ENCODE peak calls at places on chromosomes 11 and 22, in four cellular contexts. Y, E, C and Q are unnamed samples.
A peak's percentile ranks its signal among the peaks of the same experiment; 100 is the strongest.

GRCh38 chr11:35166369-35167360 is 27.7 kb downstream of the CD44 start:
- DNase-seq in Y (no peak), E (no peak), C (peak; percentile 80), Q (peak; percentile 24)

GRCh38 chr11:77436969-77437368 is 36.9 kb downstream of the PAK1 start:
- DNase-seq in Y (no peak), E (no peak), C (no peak), Q (no peak)

GRCh38 chr11:27838674-27839073 is 138.4 kb upstream of the BDNF start:
- DNase-seq in Y (no peak), E (no peak), C (no peak), Q (no peak)

GRCh38 chr22:46007848-46008261 is 30.9 kb upstream of the WNT7B start:
- DNase-seq in Y (no peak), E (no peak), C (peak; percentile 96), Q (peak; percentile 84)

GRCh38 chr22:43398246-43398645 is 13.6 kb upstream of the MPPED1 start:
- DNase-seq in Y (no peak), E (no peak), C (no peak), Q (no peak)

GRCh38 chr11:124837491-124837856 is 27.8 kb upstream of the ROBO3 start:
- DNase-seq in Y (peak; percentile 19), E (no peak), C (no peak), Q (no peak)

GRCh38 chr22:40377931-40378330 is 7.5 kb downstream of the SGSM3 start:
- DNase-seq in Y (no peak), E (no peak), C (no peak), Q (no peak)

GRCh38 chr22:49966041-49966715 is 5.6 kb downstream of the PIM3 start:
- DNase-seq in Y (no peak), E (peak; percentile 43), C (peak; percentile 67), Q (peak; percentile 61)

GRCh38 chr11:32435511-32435946 is at the start of gene WT1:
- DNase-seq in Y (no peak), E (no peak), C (no peak), Q (no peak)

GRCh38 chr11:111088872-111089271 is 156.7 kb upstream of the POU2AF2 start:
- DNase-seq in Y (no peak), E (no peak), C (no peak), Q (no peak)

GRCh38 chr22:33361581-33361980 is 303.4 kb upstream of the SYN3 start:
- DNase-seq in Y (no peak), E (no peak), C (no peak), Q (no peak)

GRCh38 chr22:22380098-22381030 is 128.2 kb downstream of the ZNF280B start:
- DNase-seq in Y (no peak), E (no peak), C (no peak), Q (no peak)

GRCh38 chr22:36012332-36012731 is 16.3 kb downstream of the RBFOX2 start:
- DNase-seq in Y (no peak), E (no peak), C (no peak), Q (no peak)

GRCh38 chr11:85569525-85569924 is 57.6 kb downstream of the DLG2 start:
- DNase-seq in Y (no peak), E (no peak), C (no peak), Q (no peak)

GRCh38 chr11:16859651-16860050 is 121.2 kb downstream of the C11orf58 start:
- DNase-seq in Y (no peak), E (no peak), C (no peak), Q (no peak)

GRCh38 chr11:110777765-110778164 is 65.5 kb upstream of the ARHGAP20 start:
- DNase-seq in Y (peak; percentile 33), E (no peak), C (no peak), Q (no peak)

GRCh38 chr11:132357811-132358572 is 987.6 kb downstream of the NTM start:
- DNase-seq in Y (no peak), E (no peak), C (no peak), Q (no peak)

GRCh38 chr11:17610402-17610894 is 63.4 kb downstream of the OTOG start:
- DNase-seq in Y (no peak), E (peak; percentile 24), C (no peak), Q (no peak)

GRCh38 chr22:20953668-20954500 is 13.2 kb upstream of the AIFM3 start:
- DNase-seq in Y (peak; percentile 24), E (no peak), C (peak; percentile 66), Q (peak; percentile 14)

GRCh38 chr22:17230239-17230638 is 11.0 kb upstream of the ADA2 start:
- DNase-seq in Y (no peak), E (no peak), C (no peak), Q (no peak)

GRCh38 chr11:20238712-20239111 is 78.4 kb upstream of the DBX1 start:
- DNase-seq in Y (no peak), E (peak; percentile 34), C (no peak), Q (no peak)

GRCh38 chr22:38124236-38124974 is 13.9 kb upstream of the BAIAP2L2 start:
- DNase-seq in Y (no peak), E (no peak), C (no peak), Q (no peak)

GRCh38 chr11:94877446-94878200 is 95.7 kb downstream of the CWC15 start:
- DNase-seq in Y (peak; percentile 45), E (no peak), C (no peak), Q (no peak)

GRCh38 chr11:67639438-67639859 is at the start of gene TBX10:
- DNase-seq in Y (no peak), E (no peak), C (peak; percentile 43), Q (no peak)

GRCh38 chr11:105236631-105237030 is 97.1 kb upstream of the CARD18 start:
- DNase-seq in Y (no peak), E (no peak), C (no peak), Q (no peak)

GRCh38 chr11:5364214-5364613 is 12.9 kb downstream of the OR51B6 start:
- DNase-seq in Y (no peak), E (no peak), C (no peak), Q (no peak)

GRCh38 chr22:35480143-35480542 is 60.5 kb upstream of the RASD2 start:
- DNase-seq in Y (peak; percentile 74), E (no peak), C (peak; percentile 96), Q (peak; percentile 70)

GRCh38 chr11:61803889-61804647 is 11.4 kb downstream of the FEN1 start:
- DNase-seq in Y (peak; percentile 66), E (no peak), C (no peak), Q (no peak)

GRCh38 chr11:60847281-60847680 is 5.4 kb downstream of the CCDC86 start:
- DNase-seq in Y (no peak), E (no peak), C (no peak), Q (peak; percentile 39)

DNA sequence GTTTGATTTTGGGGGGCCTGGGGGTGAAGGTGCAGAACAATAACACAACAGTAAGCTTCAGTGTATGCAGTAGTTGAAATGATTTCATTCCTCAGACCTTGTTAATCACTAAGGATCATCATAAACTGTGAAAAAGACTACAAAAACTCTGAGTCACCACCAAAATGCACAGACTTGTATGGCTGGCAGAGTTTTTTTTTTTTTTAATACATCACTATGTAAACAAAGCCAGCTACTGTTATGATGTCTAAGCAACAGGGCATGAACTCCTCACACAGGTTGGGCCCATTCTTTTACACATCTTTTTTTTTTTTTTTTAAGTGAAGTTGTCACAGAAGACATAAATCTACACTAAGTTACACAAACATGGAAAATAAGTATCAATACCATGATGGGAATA is 311.9 kb downstream of the GUCY1A2 start:
- DNase-seq in Y (no peak), E (no peak), C (no peak), Q (no peak)
- H3K4me1 ChIP-seq in Y (no peaks in the 10 kb centered on the region), E (no peaks in the 10 kb centered on the region), C (no peaks in the 10 kb centered on the region), Q (no peaks in the 10 kb centered on the region)

GRCh38 chr11:14644396-14645246 is 1.0 kb downstream of the PDE3B start:
- DNase-seq in Y (peak; percentile 7), E (peak; percentile 45), C (peak; percentile 68), Q (peak; percentile 18)
- H3K4me3 ChIP-seq in Y (peak overlapping the region; percentile 58), E (peak overlapping the region; percentile 93), C (peak overlapping the region; percentile 98), Q (peak overlapping the region; percentile 87)

GRCh38 chr11:114168691-114169090 is 109.2 kb downstream of the ZBTB16 start:
- DNase-seq in Y (no peak), E (no peak), C (peak; percentile 67), Q (no peak)
- H3K4me1 ChIP-seq in Y (peaks cover 99% of the 10 kb centered on the region), E (peaks cover 82% of the 10 kb centered on the region), C (peaks cover 96% of the 10 kb centered on the region), Q (peaks cover 98% of the 10 kb centered on the region)

GRCh38 chr11:70210051-70210501 is 7.0 kb downstream of the FADD start:
- DNase-seq in Y (peak; percentile 21), E (no peak), C (no peak), Q (peak; percentile 36)
- H3K4me3 ChIP-seq in Y (no peak overlapping the region), E (no peak overlapping the region), C (no peak overlapping the region), Q (no peak overlapping the region)